ENCODE peak calls at places on chromosome 9, in seven cellular contexts. S, V, B, U, C, D and Y are unnamed samples.

GRCh38 chr9:69916950-69917349 is 96.3 kb downstream of the CFAP95 start:
- DNase-seq in S (no peak), V (no peak), B (no peak), U (no peak), C (no peak), D (no peak), Y (no peak)

GRCh38 chr9:107733530-107733907 is 243.9 kb upstream of the KLF4 start:
- DNase-seq in S (peak; percentile 90), V (no peak), B (peak; percentile 94), U (no peak), C (no peak), D (no peak), Y (no peak)

GRCh38 chr9:18799420-18799819 is 233.6 kb downstream of the SAXO1 start:
- DNase-seq in S (no peak), V (no peak), B (no peak), U (no peak), C (no peak), D (no peak), Y (no peak)

GRCh38 chr9:127030814-127031740 is 91.4 kb downstream of the ANGPTL2 start:
- DNase-seq in S (peak; percentile 86), V (no peak), B (peak; percentile 63), U (no peak), C (no peak), D (no peak), Y (no peak)

GRCh38 chr9:88706193-88707112 is 171.5 kb downstream of the NXNL2 start:
- DNase-seq in S (no peak), V (no peak), B (no peak), U (no peak), C (no peak), D (no peak), Y (no peak)

GRCh38 chr9:135075234-135076142 is 12.0 kb upstream of the OLFM1 start:
- DNase-seq in S (peak; percentile 82), V (no peak), B (peak; percentile 89), U (peak; percentile 48), C (no peak), D (no peak), Y (peak; percentile 90)

GRCh38 chr9:76662476-76663281 is 101.6 kb upstream of the PCA3 start:
- DNase-seq in S (no peak), V (no peak), B (no peak), U (no peak), C (no peak), D (no peak), Y (no peak)

GRCh38 chr9:133443982-133444381 is 15.8 kb upstream of the CACFD1 start:
- DNase-seq in S (no peak), V (no peak), B (no peak), U (no peak), C (no peak), D (no peak), Y (no peak)

GRCh38 chr9:113940077-113940476 is 64.0 kb downstream of the ZNF618 start:
- DNase-seq in S (no peak), V (no peak), B (no peak), U (no peak), C (no peak), D (no peak), Y (no peak)

GRCh38 chr9:136345281-136346156 is 18.0 kb downstream of the DNLZ start:
- DNase-seq in S (peak; percentile 84), V (no peak), B (peak; percentile 92), U (peak; percentile 67), C (no peak), D (no peak), Y (peak; percentile 94)

GRCh38 chr9:71446081-71446480 is 322.2 kb downstream of the CEMIP2 start:
- DNase-seq in S (no peak), V (no peak), B (no peak), U (no peak), C (no peak), D (no peak), Y (no peak)

GRCh38 chr9:69180670-69181069 is 6.6 kb downstream of the TJP2 start:
- DNase-seq in S (no peak), V (peak; percentile 5), B (no peak), U (no peak), C (peak; percentile 94), D (peak; percentile 87), Y (no peak)

GRCh38 chr9:15837079-15837679 is 284.3 kb downstream of the CCDC171 start:
- DNase-seq in S (no peak), V (no peak), B (no peak), U (peak; percentile 49), C (peak; percentile 10), D (peak; percentile 23), Y (no peak)

GRCh38 chr9:104388071-104388470 is 116.0 kb upstream of the OR13F1 start:
- DNase-seq in S (no peak), V (no peak), B (no peak), U (no peak), C (no peak), D (no peak), Y (no peak)

GRCh38 chr9:112046181-112046580 is 128.9 kb downstream of the SUSD1 start:
- DNase-seq in S (no peak), V (no peak), B (no peak), U (no peak), C (no peak), D (no peak), Y (no peak)

GRCh38 chr9:95147452-95147851 is 170.1 kb downstream of the FANCC start:
- DNase-seq in S (no peak), V (no peak), B (no peak), U (no peak), C (no peak), D (no peak), Y (no peak)

GRCh38 chr9:125493384-125493783 is 213.6 kb downstream of the MAPKAP1 start:
- DNase-seq in S (no peak), V (no peak), B (no peak), U (no peak), C (no peak), D (no peak), Y (no peak)

GRCh38 chr9:33737811-33738606 is 57.4 kb upstream of the PRSS3 start:
- DNase-seq in S (no peak), V (no peak), B (no peak), U (peak; percentile 55), C (peak; percentile 43), D (peak; percentile 25), Y (no peak)

GRCh38 chr9:106862115-106862945 is 636 bp upstream of the ZNF462 start:
- DNase-seq in S (peak; percentile 73), V (no peak), B (no peak), U (peak; percentile 59), C (no peak), D (peak; percentile 15), Y (peak; percentile 82)

GRCh38 chr9:127825319-127826051 is 22.8 kb downstream of the FPGS start:
- DNase-seq in S (peak; percentile 75), V (no peak), B (no peak), U (peak; percentile 78), C (no peak), D (no peak), Y (no peak)

GRCh38 chr9:14029811-14030210 is 284.1 kb downstream of the NFIB start:
- DNase-seq in S (no peak), V (no peak), B (no peak), U (no peak), C (no peak), D (no peak), Y (no peak)

GRCh38 chr9:135150981-135151380 is 63.5 kb downstream of the OLFM1 start:
- DNase-seq in S (no peak), V (no peak), B (no peak), U (no peak), C (no peak), D (no peak), Y (no peak)

GRCh38 chr9:93184439-93185221 is 691 bp downstream of the WNK2 start:
- DNase-seq in S (no peak), V (no peak), B (no peak), U (peak; percentile 32), C (no peak), D (no peak), Y (no peak)

GRCh38 chr9:96116275-96117051 is 185.5 kb downstream of the HSD17B3 start:
- DNase-seq in S (peak; percentile 88), V (no peak), B (peak; percentile 84), U (no peak), C (no peak), D (no peak), Y (no peak)